ENCODE peak calls at places on chromosomes 7 and 10, in ten cellular contexts. One of them, this sample, is unnamed.

GRCh38 chr7:13742719-13743640 is 246.5 kb downstream of the ETV1 start:
- DNase-seq in CD4-positive, alpha-beta T cell: no peak
- DNase-seq in upper lobe of left lung: no peak
- DNase-seq in pancreas: no peak
- DNase-seq in tibial nerve: peak
- DNase-seq in ovary: no peak
- DNase-seq in astrocyte: peak
- DNase-seq in heart right ventricle: peak
- DNase-seq in psoas muscle: no peak
- DNase-seq in testis: peak
- DNase-seq in this sample: peak

GRCh38 chr10:3867454-3868273 is 82.7 kb upstream of the KLF6 start:
- DNase-seq in heart right ventricle: no peak
- DNase-seq in tibial nerve: no peak
- DNase-seq in upper lobe of left lung: no peak
- DNase-seq in pancreas: no peak
- DNase-seq in testis: no peak
- DNase-seq in CD4-positive, alpha-beta T cell: no peak
- DNase-seq in psoas muscle: no peak
- DNase-seq in ovary: no peak
- DNase-seq in astrocyte: no peak
- DNase-seq in this sample: no peak

GRCh38 chr10:103793429-103793828 is 61.9 kb downstream of the SH3PXD2A start:
- DNase-seq in upper lobe of left lung: no peak
- DNase-seq in CD4-positive, alpha-beta T cell: no peak
- DNase-seq in ovary: no peak
- DNase-seq in heart right ventricle: no peak
- DNase-seq in tibial nerve: no peak
- DNase-seq in testis: no peak
- DNase-seq in psoas muscle: no peak
- DNase-seq in pancreas: no peak
- DNase-seq in astrocyte: no peak
- DNase-seq in this sample: no peak

GRCh38 chr7:131738066-131738465 is 181.6 kb upstream of the PODXL start:
- DNase-seq in astrocyte: no peak
- DNase-seq in tibial nerve: no peak
- DNase-seq in psoas muscle: no peak
- DNase-seq in pancreas: no peak
- DNase-seq in heart right ventricle: no peak
- DNase-seq in CD4-positive, alpha-beta T cell: no peak
- DNase-seq in testis: no peak
- DNase-seq in ovary: no peak
- DNase-seq in upper lobe of left lung: peak
- DNase-seq in this sample: no peak

GRCh38 chr10:113020838-113021237 is 70.8 kb downstream of the TCF7L2 start:
- DNase-seq in psoas muscle: peak
- DNase-seq in heart right ventricle: no peak
- DNase-seq in testis: no peak
- DNase-seq in upper lobe of left lung: no peak
- DNase-seq in astrocyte: no peak
- DNase-seq in ovary: no peak
- DNase-seq in tibial nerve: no peak
- DNase-seq in pancreas: no peak
- DNase-seq in CD4-positive, alpha-beta T cell: no peak
- DNase-seq in this sample: no peak

GRCh38 chr10:48251152-48251524 is 23.4 kb downstream of the FRMPD2 start:
- DNase-seq in testis: no peak
- DNase-seq in ovary: no peak
- DNase-seq in upper lobe of left lung: no peak
- DNase-seq in astrocyte: no peak
- DNase-seq in tibial nerve: no peak
- DNase-seq in CD4-positive, alpha-beta T cell: no peak
- DNase-seq in psoas muscle: no peak
- DNase-seq in pancreas: no peak
- DNase-seq in heart right ventricle: no peak
- DNase-seq in this sample: peak

GRCh38 chr7:128454808-128455555 is 696 bp upstream of the HILPDA start:
- DNase-seq in astrocyte: peak
- DNase-seq in testis: no peak
- DNase-seq in CD4-positive, alpha-beta T cell: no peak
- DNase-seq in heart right ventricle: no peak
- DNase-seq in tibial nerve: no peak
- DNase-seq in pancreas: no peak
- DNase-seq in ovary: no peak
- DNase-seq in psoas muscle: no peak
- DNase-seq in upper lobe of left lung: peak
- DNase-seq in this sample: no peak

GRCh38 chr10:87657370-87657769 is 2.3 kb upstream of the PAPSS2 start:
- DNase-seq in tibial nerve: peak
- DNase-seq in astrocyte: peak
- DNase-seq in pancreas: no peak
- DNase-seq in psoas muscle: no peak
- DNase-seq in ovary: peak
- DNase-seq in CD4-positive, alpha-beta T cell: no peak
- DNase-seq in upper lobe of left lung: no peak
- DNase-seq in testis: peak
- DNase-seq in heart right ventricle: peak
- DNase-seq in this sample: no peak

DNA sequence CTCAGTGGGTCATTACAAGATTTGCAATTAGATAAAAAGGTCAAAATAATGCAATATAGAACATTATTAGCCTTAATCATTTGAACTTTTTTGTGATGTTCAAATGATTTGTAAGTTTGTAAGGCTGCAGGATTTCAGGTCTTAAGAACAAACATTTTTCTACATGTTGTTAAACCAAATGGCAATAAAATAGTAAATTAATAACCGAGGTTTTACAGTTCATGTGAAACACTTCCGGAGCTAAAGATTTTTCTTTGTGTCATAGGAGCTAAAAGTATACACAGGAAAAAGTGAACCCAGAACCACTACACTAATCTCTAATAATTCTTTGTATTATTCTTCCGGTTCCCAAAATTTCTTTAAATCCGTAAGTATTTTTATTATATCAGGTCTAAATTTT is 16.1 kb upstream of the SCIN start:
- DNase-seq in CD4-positive, alpha-beta T cell: no peak
- DNase-seq in astrocyte: no peak
- DNase-seq in testis: no peak
- DNase-seq in tibial nerve: no peak
- DNase-seq in pancreas: no peak
- DNase-seq in heart right ventricle: no peak
- DNase-seq in ovary: no peak
- DNase-seq in upper lobe of left lung: no peak
- DNase-seq in psoas muscle: no peak
- DNase-seq in this sample: no peak
- H3K27ac ChIP-seq in CD4-positive, alpha-beta T cell: no peak
- H3K27ac ChIP-seq in astrocyte: no peak
- H3K27ac ChIP-seq in testis: no peak
- H3K27ac ChIP-seq in tibial nerve: no peak
- H3K27ac ChIP-seq in pancreas: no peak
- H3K27ac ChIP-seq in heart right ventricle: no peak
- H3K27ac ChIP-seq in ovary: no peak
- H3K27ac ChIP-seq in upper lobe of left lung: no peak
- H3K27ac ChIP-seq in psoas muscle: no peak
- H3K27ac ChIP-seq in this sample: no peak

DNA sequence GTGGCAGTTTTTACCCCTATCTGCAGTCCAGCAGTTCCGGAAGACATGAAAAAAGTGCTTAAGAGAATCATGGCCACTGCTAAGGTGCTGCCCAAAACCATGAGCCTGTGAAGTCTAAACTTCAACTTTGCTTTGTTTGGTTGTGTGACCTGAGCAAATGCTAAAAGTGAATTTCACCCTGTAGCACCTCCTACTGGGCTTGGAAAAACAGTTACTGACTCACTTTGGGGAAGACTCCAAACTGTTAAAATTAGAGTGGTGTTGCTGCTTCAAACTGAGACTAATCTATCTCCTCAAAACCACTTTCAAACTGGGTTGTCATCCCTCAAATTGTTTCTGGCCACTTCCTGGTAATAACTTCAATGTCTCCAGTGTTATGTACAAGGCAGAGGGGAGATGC is 21.3 kb downstream of the MKX start:
- DNase-seq in ovary: no peak
- DNase-seq in upper lobe of left lung: no peak
- DNase-seq in tibial nerve: no peak
- DNase-seq in CD4-positive, alpha-beta T cell: no peak
- DNase-seq in testis: no peak
- DNase-seq in psoas muscle: no peak
- DNase-seq in astrocyte: no peak
- DNase-seq in pancreas: no peak
- DNase-seq in heart right ventricle: no peak
- DNase-seq in this sample: no peak
- H3K27ac ChIP-seq in ovary: peak
- H3K27ac ChIP-seq in upper lobe of left lung: no peak
- H3K27ac ChIP-seq in tibial nerve: no peak
- H3K27ac ChIP-seq in CD4-positive, alpha-beta T cell: no peak
- H3K27ac ChIP-seq in testis: no peak
- H3K27ac ChIP-seq in psoas muscle: no peak
- H3K27ac ChIP-seq in astrocyte: no peak
- H3K27ac ChIP-seq in pancreas: no peak
- H3K27ac ChIP-seq in heart right ventricle: no peak
- H3K27ac ChIP-seq in this sample: no peak

DNA sequence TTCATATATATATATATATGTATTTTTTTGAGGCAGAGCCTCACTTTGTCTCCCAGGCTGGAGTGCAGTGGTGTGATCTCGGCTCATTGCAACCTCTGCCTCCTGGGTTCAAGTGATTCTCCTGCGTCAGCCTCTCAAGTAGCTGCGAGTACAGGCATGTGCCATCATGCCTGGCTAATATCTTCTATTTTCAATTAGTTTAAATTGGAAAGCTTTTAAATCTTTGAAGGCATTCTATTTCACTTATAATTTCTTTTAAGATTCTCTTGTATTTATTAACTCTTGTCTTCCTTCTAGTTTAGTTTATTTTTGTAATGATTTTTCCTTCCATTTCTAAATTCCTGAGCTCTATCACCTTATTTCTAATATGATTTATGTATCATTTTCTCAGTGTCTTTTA is 71.2 kb downstream of the TPST1 start:
- DNase-seq in tibial nerve: no peak
- DNase-seq in testis: no peak
- DNase-seq in pancreas: no peak
- DNase-seq in heart right ventricle: no peak
- DNase-seq in CD4-positive, alpha-beta T cell: no peak
- DNase-seq in astrocyte: no peak
- DNase-seq in ovary: no peak
- DNase-seq in psoas muscle: no peak
- DNase-seq in upper lobe of left lung: no peak
- DNase-seq in this sample: no peak
- H3K27ac ChIP-seq in tibial nerve: no peak
- H3K27ac ChIP-seq in testis: no peak
- H3K27ac ChIP-seq in pancreas: no peak
- H3K27ac ChIP-seq in heart right ventricle: no peak
- H3K27ac ChIP-seq in CD4-positive, alpha-beta T cell: no peak
- H3K27ac ChIP-seq in astrocyte: no peak
- H3K27ac ChIP-seq in ovary: no peak
- H3K27ac ChIP-seq in psoas muscle: no peak
- H3K27ac ChIP-seq in upper lobe of left lung: no peak
- H3K27ac ChIP-seq in this sample: no peak

DNA sequence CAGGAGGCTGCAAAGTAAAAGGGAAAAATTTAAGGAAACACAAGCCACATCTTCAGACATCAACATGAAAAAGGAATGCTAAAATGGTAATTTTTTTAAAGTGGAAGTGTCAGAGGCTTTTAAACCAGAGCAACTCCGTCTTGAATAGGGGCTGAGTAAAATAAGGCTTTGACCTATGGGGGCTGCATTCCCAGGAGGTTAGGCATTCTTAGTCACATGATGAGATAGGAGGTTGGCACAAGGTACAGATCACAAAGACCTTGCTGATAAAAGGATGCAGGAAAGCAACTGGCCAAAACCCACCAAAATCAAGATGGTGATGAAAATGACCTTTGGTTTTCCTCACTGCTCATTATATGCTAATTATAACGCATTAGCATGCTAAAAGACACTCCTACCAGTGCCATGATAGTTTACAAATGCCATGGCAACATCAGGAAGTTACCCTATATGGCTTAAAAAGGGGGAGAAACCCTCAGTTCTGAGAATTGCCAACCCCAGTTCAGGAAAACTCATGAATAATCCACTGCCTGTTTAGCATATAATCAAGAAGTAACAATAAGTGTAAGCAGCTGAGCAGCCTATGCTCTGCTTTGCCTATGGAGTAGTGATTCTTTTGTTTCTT is 128.3 kb downstream of the SKAP2 start:
- DNase-seq in testis: no peak
- DNase-seq in ovary: no peak
- DNase-seq in pancreas: no peak
- DNase-seq in tibial nerve: no peak
- DNase-seq in upper lobe of left lung: no peak
- DNase-seq in astrocyte: no peak
- DNase-seq in CD4-positive, alpha-beta T cell: no peak
- DNase-seq in heart right ventricle: no peak
- DNase-seq in psoas muscle: no peak
- DNase-seq in this sample: no peak
- H3K27ac ChIP-seq in testis: no peak
- H3K27ac ChIP-seq in ovary: no peak
- H3K27ac ChIP-seq in pancreas: no peak
- H3K27ac ChIP-seq in tibial nerve: no peak
- H3K27ac ChIP-seq in upper lobe of left lung: no peak
- H3K27ac ChIP-seq in astrocyte: no peak
- H3K27ac ChIP-seq in CD4-positive, alpha-beta T cell: no peak
- H3K27ac ChIP-seq in heart right ventricle: no peak
- H3K27ac ChIP-seq in psoas muscle: no peak
- H3K27ac ChIP-seq in this sample: no peak

GRCh38 chr10:14586901-14587300 is 187.8 kb downstream of the FAM107B start:
- DNase-seq in tibial nerve: no peak
- DNase-seq in psoas muscle: no peak
- DNase-seq in upper lobe of left lung: no peak
- DNase-seq in CD4-positive, alpha-beta T cell: peak
- DNase-seq in testis: no peak
- DNase-seq in pancreas: no peak
- DNase-seq in astrocyte: no peak
- DNase-seq in heart right ventricle: no peak
- DNase-seq in ovary: no peak
- DNase-seq in this sample: no peak
- H3K27ac ChIP-seq in tibial nerve: no peak
- H3K27ac ChIP-seq in psoas muscle: no peak
- H3K27ac ChIP-seq in upper lobe of left lung: peak
- H3K27ac ChIP-seq in CD4-positive, alpha-beta T cell: peak
- H3K27ac ChIP-seq in testis: no peak
- H3K27ac ChIP-seq in pancreas: no peak
- H3K27ac ChIP-seq in astrocyte: no peak
- H3K27ac ChIP-seq in heart right ventricle: no peak
- H3K27ac ChIP-seq in ovary: no peak
- H3K27ac ChIP-seq in this sample: no peak